ENCODE peak calls at places on chromosomes 13 and 19, in seven cellular contexts. P is GM23248, H is fibroblast of lung, E is IMR-90, O is hepatocyte, Q is mesendoderm, D is A549. L is an unnamed sample.
A peak's percentile ranks its signal among the peaks of the same experiment; 100 is the strongest.

GRCh38 chr19:40805258-40805868 is 6.4 kb downstream of the EGLN2 start:
- DNase-seq in D (no peak), E (no peak), Q (no peak), O (no peak), P (no peak), H (no peak), L (no peak)

GRCh38 chr19:40089462-40089861 is 1.3 kb downstream of the ZNF780A start:
- DNase-seq in Q (no peak), D (no peak), H (peak; percentile 81), P (peak; percentile 49), O (no peak), E (peak; percentile 8), L (peak; percentile 23)

GRCh38 chr13:110110783-110111182 is 196.2 kb downstream of the COL4A1 start:
- DNase-seq in H (no peak), Q (no peak), D (no peak), P (no peak), E (no peak), O (no peak), L (no peak)

GRCh38 chr13:32754179-32754578 is 167.9 kb downstream of the PDS5B start:
- DNase-seq in O (no peak), P (no peak), H (no peak), D (no peak), Q (no peak), E (no peak), L (no peak)

GRCh38 chr13:35140831-35141230 is 198.8 kb downstream of the NBEA start:
- DNase-seq in P (no peak), O (no peak), H (no peak), Q (no peak), E (no peak), D (no peak), L (no peak)

GRCh38 chr13:59201836-59202235 is 961.9 kb downstream of the DIAPH3 start:
- DNase-seq in O (no peak), D (no peak), E (no peak), H (peak; percentile 3), Q (no peak), P (no peak), L (no peak)

GRCh38 chr13:51956717-51957116 is 54.5 kb downstream of the ATP7B start:
- DNase-seq in O (no peak), Q (no peak), E (no peak), P (no peak), D (no peak), H (no peak), L (no peak)

GRCh38 chr13:103067751-103068563 is 1.7 kb upstream of the SLC10A2 start:
- DNase-seq in Q (peak; percentile 57), P (no peak), H (no peak), E (no peak), O (peak; percentile 48), D (no peak), L (peak; percentile 14)

GRCh38 chr13:44052843-44053607 is 173.3 kb downstream of the LACC1 start:
- DNase-seq in O (peak; percentile 37), E (peak; percentile 65), P (peak; percentile 10), H (peak; percentile 70), D (no peak), Q (peak; percentile 78), L (no peak)

GRCh38 chr13:95734124-95734523 is 57.2 kb downstream of the DNAJC3 start:
- DNase-seq in D (no peak), P (no peak), Q (no peak), H (no peak), O (no peak), E (no peak), L (no peak)

GRCh38 chr13:32969516-32969941 is 46.7 kb upstream of the KL start:
- DNase-seq in D (no peak), H (peak; percentile 45), E (peak; percentile 55), Q (no peak), P (peak; percentile 82), O (peak; percentile 19), L (no peak)

GRCh38 chr13:30551194-30551593 is 66.5 kb upstream of the USPL1 start:
- DNase-seq in O (peak; percentile 46), D (no peak), Q (peak; percentile 64), P (peak; percentile 58), E (peak; percentile 43), H (no peak), L (peak; percentile 24)

GRCh38 chr13:86725105-86725504 is 925.9 kb upstream of the SLITRK6 start:
- DNase-seq in P (no peak), E (no peak), Q (peak; percentile 56), D (no peak), O (no peak), H (no peak), L (no peak)

GRCh38 chr13:26254583-26255102 is 714 bp downstream of the CDK8 start:
- DNase-seq in H (peak; percentile 51), D (peak; percentile 8), Q (peak; percentile 71), P (peak; percentile 64), O (peak; percentile 71), E (peak; percentile 31), L (peak; percentile 71)

GRCh38 chr19:7866399-7867091 is 7.6 kb downstream of the PRR36 start:
- DNase-seq in Q (no peak), O (no peak), H (no peak), D (no peak), E (no peak), P (no peak), L (no peak)

GRCh38 chr19:45448425-45448756 is 19.4 kb upstream of the FOSB start:
- DNase-seq in P (no peak), Q (no peak), E (no peak), H (no peak), O (no peak), D (no peak), L (no peak)
- H3K4me1 ChIP-seq in P (no peaks in the 10 kb centered on the region), Q (peaks cover 2% of the 10 kb centered on the region), E (peaks cover 10% of the 10 kb centered on the region), H (peaks cover 5% of the 10 kb centered on the region), O (peaks cover 13% of the 10 kb centered on the region), D (peaks cover 36% of the 10 kb centered on the region), L (peaks cover 52% of the 10 kb centered on the region)

DNA sequence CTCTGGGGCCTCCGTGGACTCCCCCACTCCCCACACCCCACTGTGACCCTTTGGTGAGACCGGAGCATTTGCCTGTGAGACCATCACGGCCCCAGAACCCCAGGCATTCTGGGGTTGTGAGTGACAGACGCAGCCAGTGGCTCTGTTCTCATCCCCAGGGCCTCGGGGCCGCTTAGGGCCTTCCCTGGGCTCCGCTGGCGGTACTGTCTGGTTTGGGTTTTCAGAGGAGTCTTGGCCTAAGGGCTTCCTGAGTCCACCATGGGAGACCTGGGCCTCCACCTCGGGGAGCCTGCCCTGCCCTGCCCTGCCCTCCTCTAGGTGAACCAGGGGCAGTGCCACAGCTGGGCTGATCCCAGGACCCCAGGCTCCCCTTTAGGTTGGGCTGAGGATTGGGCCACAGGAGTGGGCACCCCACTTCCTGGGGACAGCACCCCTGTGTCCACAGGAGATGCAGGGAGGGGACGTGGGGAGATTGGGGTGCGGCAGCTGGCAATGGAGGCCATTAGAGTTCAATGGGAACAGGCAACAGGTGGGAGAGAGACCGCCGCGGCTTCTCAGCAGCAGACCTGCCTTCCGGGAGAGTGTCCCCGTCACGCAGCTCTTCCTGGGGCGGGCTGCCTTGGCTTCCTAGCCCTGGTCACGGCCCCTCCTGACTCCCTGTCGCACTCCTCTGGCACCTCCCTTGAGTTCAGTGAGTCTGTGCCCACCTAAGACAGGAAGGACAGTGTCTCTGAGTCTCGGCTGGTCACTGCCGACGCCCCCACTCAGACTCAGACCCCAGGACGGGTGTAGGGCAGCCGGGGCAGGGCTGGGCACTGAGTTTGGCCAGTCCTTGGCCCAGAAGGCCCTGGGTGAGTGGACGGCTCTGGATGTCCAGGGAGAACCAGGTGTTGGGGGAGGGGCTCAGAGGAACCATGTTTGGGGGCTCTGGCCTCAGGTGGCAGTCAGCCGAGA is 164.1 kb downstream of the KDM4B start:
- DNase-seq in O (no peak), H (no peak), P (no peak), Q (no peak), E (no peak), D (no peak), L (no peak)
- H3K4me2 ChIP-seq in O (peak overlapping the region; percentile 51), H (no peak overlapping the region), P (no peak overlapping the region), Q (no peak overlapping the region), E (no peak overlapping the region), D (no peak overlapping the region), L (no peak overlapping the region)

GRCh38 chr19:55044771-55045716 is 7.0 kb upstream of the GP6 start:
- DNase-seq in E (no peak), O (no peak), H (no peak), P (no peak), Q (no peak), D (no peak), L (no peak)

GRCh38 chr19:55042688-55043087 is 4.6 kb upstream of the GP6 start:
- DNase-seq in O (no peak), P (no peak), Q (no peak), E (no peak), D (no peak), H (no peak), L (no peak)

GRCh38 chr19:55041627-55042343 is 3.7 kb upstream of the GP6 start:
- DNase-seq in Q (no peak), H (no peak), O (no peak), E (no peak), D (no peak), P (no peak), L (no peak)

GRCh38 chr19:55042344-55042678 is 4.2 kb upstream of the GP6 start:
- DNase-seq in H (no peak), D (no peak), P (no peak), E (no peak), O (no peak), Q (no peak), L (no peak)

DNA sequence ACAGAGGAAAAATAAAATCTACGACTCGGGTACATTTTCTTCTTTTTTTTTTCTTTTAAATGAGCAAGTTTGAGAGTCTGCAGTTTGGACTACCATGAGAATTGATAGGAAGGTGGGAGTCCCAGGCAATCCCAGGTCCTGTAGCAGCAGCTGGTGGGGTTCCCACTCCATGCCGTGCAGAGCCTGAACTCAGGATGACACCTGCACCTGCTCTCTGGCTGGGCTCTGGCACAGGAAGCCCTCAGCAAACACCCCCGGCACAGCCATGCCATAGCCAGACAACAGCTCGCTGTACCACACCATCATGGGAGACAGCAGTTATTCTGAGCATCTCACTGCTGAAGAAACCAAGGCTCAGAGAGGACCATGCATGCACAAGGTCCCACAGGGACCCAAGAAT is 6.2 kb upstream of the GP6 start:
- DNase-seq in E (no peak), P (no peak), O (no peak), H (no peak), D (no peak), Q (no peak), L (no peak)
- H3K4me1 ChIP-seq in E (no peaks in the 10 kb centered on the region), P (no peaks in the 10 kb centered on the region), O (no peaks in the 10 kb centered on the region), H (no peaks in the 10 kb centered on the region), D (no peaks in the 10 kb centered on the region), Q (no peaks in the 10 kb centered on the region), L (no peaks in the 10 kb centered on the region)

GRCh38 chr19:13366529-13367143 is 139.6 kb downstream of the CACNA1A start:
- DNase-seq in D (peak; percentile 20), H (peak; percentile 13), O (no peak), P (peak; percentile 48), E (peak; percentile 31), Q (peak; percentile 57), L (peak; percentile 5)
- H3K4me2 ChIP-seq in D (no peak overlapping the region), H (no peak overlapping the region), O (no peak overlapping the region), P (no peak overlapping the region), E (no peak overlapping the region), Q (no peak overlapping the region), L (no peak overlapping the region)

GRCh38 chr13:73533111-73533510 is 474.3 kb downstream of the KLF5 start:
- DNase-seq in H (peak; percentile 54), P (no peak), E (no peak), D (no peak), O (no peak), Q (peak; percentile 3), L (no peak)
- H3K4me1 ChIP-seq in H (no peaks in the 10 kb centered on the region), P (no peaks in the 10 kb centered on the region), E (no peaks in the 10 kb centered on the region), D (no peaks in the 10 kb centered on the region), O (no peaks in the 10 kb centered on the region), Q (no peaks in the 10 kb centered on the region), L (peaks cover 4% of the 10 kb centered on the region)